ENCODE peak calls at places on chromosomes 11 and 22, in four cellular contexts. One of them, this sample, is unnamed.

GRCh38 chr11:62646825-62647608 is 604 bp upstream of the GANAB start:
- DNase-seq in activated T-cell treated with anti-CD3 and anti-CD28 coated beads for 48 hours: no peak
- DNase-seq in lower lobe of right lung: no peak
- DNase-seq in GM03348: no peak
- DNase-seq in this sample: no peak

GRCh38 chr11:7605544-7605943 is 67.8 kb downstream of the CYB5R2 start:
- DNase-seq in activated T-cell treated with anti-CD3 and anti-CD28 coated beads for 48 hours: no peak
- DNase-seq in lower lobe of right lung: no peak
- DNase-seq in GM03348: peak; percentile 21
- DNase-seq in this sample: no peak

GRCh38 chr11:67269401-67270255 is 3.4 kb downstream of the GRK2 start:
- DNase-seq in activated T-cell treated with anti-CD3 and anti-CD28 coated beads for 48 hours: no peak
- DNase-seq in lower lobe of right lung: peak; percentile 49
- DNase-seq in GM03348: no peak
- DNase-seq in this sample: no peak

GRCh38 chr22:23259916-23260644 is 79.8 kb downstream of the BCR start:
- DNase-seq in activated T-cell treated with anti-CD3 and anti-CD28 coated beads for 48 hours: no peak
- DNase-seq in lower lobe of right lung: no peak
- DNase-seq in GM03348: no peak
- DNase-seq in this sample: no peak

GRCh38 chr22:32858121-32858703 is 56.7 kb downstream of the TIMP3 start:
- DNase-seq in activated T-cell treated with anti-CD3 and anti-CD28 coated beads for 48 hours: no peak
- DNase-seq in lower lobe of right lung: no peak
- DNase-seq in GM03348: no peak
- DNase-seq in this sample: no peak

GRCh38 chr11:1504164-1504563 is 17.6 kb upstream of the MOB2 start:
- DNase-seq in activated T-cell treated with anti-CD3 and anti-CD28 coated beads for 48 hours: no peak
- DNase-seq in lower lobe of right lung: peak; percentile 10
- DNase-seq in GM03348: no peak
- DNase-seq in this sample: no peak

GRCh38 chr11:113587318-113587739 is 112.1 kb upstream of the DRD2 start:
- DNase-seq in activated T-cell treated with anti-CD3 and anti-CD28 coated beads for 48 hours: peak; percentile 32
- DNase-seq in lower lobe of right lung: no peak
- DNase-seq in GM03348: peak; percentile 22
- DNase-seq in this sample: no peak

GRCh38 chr22:36864454-36865215 is 3.8 kb downstream of the NCF4 start:
- DNase-seq in activated T-cell treated with anti-CD3 and anti-CD28 coated beads for 48 hours: no peak
- DNase-seq in lower lobe of right lung: no peak
- DNase-seq in GM03348: no peak
- DNase-seq in this sample: no peak

GRCh38 chr11:15532432-15532831 is 417.7 kb downstream of the INSC start:
- DNase-seq in activated T-cell treated with anti-CD3 and anti-CD28 coated beads for 48 hours: no peak
- DNase-seq in lower lobe of right lung: no peak
- DNase-seq in GM03348: no peak
- DNase-seq in this sample: no peak

GRCh38 chr11:118343981-118344521 is at the start of gene CD3G:
- DNase-seq in activated T-cell treated with anti-CD3 and anti-CD28 coated beads for 48 hours: peak; percentile 62
- DNase-seq in lower lobe of right lung: no peak
- DNase-seq in GM03348: no peak
- DNase-seq in this sample: no peak

GRCh38 chr11:69931994-69932910 is 113.0 kb upstream of the FGF3 start:
- DNase-seq in activated T-cell treated with anti-CD3 and anti-CD28 coated beads for 48 hours: no peak
- DNase-seq in lower lobe of right lung: peak; percentile 19
- DNase-seq in GM03348: no peak
- DNase-seq in this sample: no peak

GRCh38 chr11:117999354-117999993 is 13.3 kb downstream of the IL10RA start:
- DNase-seq in activated T-cell treated with anti-CD3 and anti-CD28 coated beads for 48 hours: no peak
- DNase-seq in lower lobe of right lung: no peak
- DNase-seq in GM03348: no peak
- DNase-seq in this sample: no peak

GRCh38 chr11:46239801-46240061 is 37.7 kb upstream of the CREB3L1 start:
- DNase-seq in activated T-cell treated with anti-CD3 and anti-CD28 coated beads for 48 hours: no peak
- DNase-seq in lower lobe of right lung: no peak
- DNase-seq in GM03348: no peak
- DNase-seq in this sample: no peak

GRCh38 chr22:35203583-35203982 is 53.7 kb upstream of the HMGXB4 start:
- DNase-seq in activated T-cell treated with anti-CD3 and anti-CD28 coated beads for 48 hours: no peak
- DNase-seq in lower lobe of right lung: no peak
- DNase-seq in GM03348: no peak
- DNase-seq in this sample: no peak

GRCh38 chr11:95095858-95096587 is 6.4 kb downstream of the ENDOD1 start:
- DNase-seq in activated T-cell treated with anti-CD3 and anti-CD28 coated beads for 48 hours: no peak
- DNase-seq in lower lobe of right lung: no peak
- DNase-seq in GM03348: peak; percentile 61
- DNase-seq in this sample: no peak

GRCh38 chr22:22210375-22210774 is 34.2 kb upstream of the VPREB1 start:
- DNase-seq in activated T-cell treated with anti-CD3 and anti-CD28 coated beads for 48 hours: peak; percentile 62
- DNase-seq in lower lobe of right lung: no peak
- DNase-seq in GM03348: peak; percentile 26
- DNase-seq in this sample: no peak

GRCh38 chr22:45064313-45065268 is 54.8 kb upstream of the PHF21B start:
- DNase-seq in activated T-cell treated with anti-CD3 and anti-CD28 coated beads for 48 hours: peak; percentile 62
- DNase-seq in lower lobe of right lung: no peak
- DNase-seq in GM03348: peak; percentile 71
- DNase-seq in this sample: peak; percentile 35

GRCh38 chr22:49052023-49052538 is 775.6 kb downstream of the BRD1 start:
- DNase-seq in activated T-cell treated with anti-CD3 and anti-CD28 coated beads for 48 hours: peak; percentile 18
- DNase-seq in lower lobe of right lung: no peak
- DNase-seq in GM03348: no peak
- DNase-seq in this sample: no peak

GRCh38 chr11:76801205-76801604 is 18.0 kb downstream of the TSKU start:
- DNase-seq in activated T-cell treated with anti-CD3 and anti-CD28 coated beads for 48 hours: no peak
- DNase-seq in lower lobe of right lung: no peak
- DNase-seq in GM03348: peak; percentile 1
- DNase-seq in this sample: no peak

GRCh38 chr11:67663515-67664212 is 10.8 kb downstream of the ALDH3B2 start:
- DNase-seq in activated T-cell treated with anti-CD3 and anti-CD28 coated beads for 48 hours: no peak
- DNase-seq in lower lobe of right lung: no peak
- DNase-seq in GM03348: peak; percentile 3
- DNase-seq in this sample: no peak

GRCh38 chr11:287821-288327 is 1.1 kb upstream of the PGGHG start:
- DNase-seq in activated T-cell treated with anti-CD3 and anti-CD28 coated beads for 48 hours: no peak
- DNase-seq in lower lobe of right lung: peak; percentile 66
- DNase-seq in GM03348: no peak
- DNase-seq in this sample: peak; percentile 39

GRCh38 chr11:100682247-100682969 is 4.7 kb upstream of the ARHGAP42 start:
- DNase-seq in activated T-cell treated with anti-CD3 and anti-CD28 coated beads for 48 hours: no peak
- DNase-seq in lower lobe of right lung: no peak
- DNase-seq in GM03348: peak; percentile 56
- DNase-seq in this sample: no peak

GRCh38 chr11:94218372-94218771 is 86.0 kb upstream of the IZUMO1R start:
- DNase-seq in activated T-cell treated with anti-CD3 and anti-CD28 coated beads for 48 hours: no peak
- DNase-seq in lower lobe of right lung: no peak
- DNase-seq in GM03348: no peak
- DNase-seq in this sample: no peak

GRCh38 chr11:75667831-75668507 is 869 bp downstream of the MAP6 start:
- DNase-seq in activated T-cell treated with anti-CD3 and anti-CD28 coated beads for 48 hours: no peak
- DNase-seq in lower lobe of right lung: peak; percentile 64
- DNase-seq in GM03348: peak; percentile 81
- DNase-seq in this sample: peak; percentile 65

GRCh38 chr11:94895451-94895850 is 77.9 kb downstream of the CWC15 start:
- DNase-seq in activated T-cell treated with anti-CD3 and anti-CD28 coated beads for 48 hours: no peak
- DNase-seq in lower lobe of right lung: no peak
- DNase-seq in GM03348: no peak
- DNase-seq in this sample: no peak

GRCh38 chr11:114174712-114175495 is 115.4 kb downstream of the ZBTB16 start:
- DNase-seq in activated T-cell treated with anti-CD3 and anti-CD28 coated beads for 48 hours: no peak
- DNase-seq in lower lobe of right lung: no peak
- DNase-seq in GM03348: no peak
- DNase-seq in this sample: no peak

GRCh38 chr11:6285019-6285418 is 25.4 kb downstream of the CCKBR start:
- DNase-seq in activated T-cell treated with anti-CD3 and anti-CD28 coated beads for 48 hours: no peak
- DNase-seq in lower lobe of right lung: no peak
- DNase-seq in GM03348: no peak
- DNase-seq in this sample: no peak

GRCh38 chr11:32079511-32079910 is 11.4 kb upstream of the RCN1 start:
- DNase-seq in activated T-cell treated with anti-CD3 and anti-CD28 coated beads for 48 hours: no peak
- DNase-seq in lower lobe of right lung: no peak
- DNase-seq in GM03348: no peak
- DNase-seq in this sample: no peak

GRCh38 chr11:82733444-82734119 is at the start of gene FAM181B:
- DNase-seq in activated T-cell treated with anti-CD3 and anti-CD28 coated beads for 48 hours: peak; percentile 22
- DNase-seq in lower lobe of right lung: no peak
- DNase-seq in GM03348: peak; percentile 35
- DNase-seq in this sample: peak; percentile 37

GRCh38 chr22:21923163-21923561 is 29.5 kb downstream of the PPM1F start:
- DNase-seq in activated T-cell treated with anti-CD3 and anti-CD28 coated beads for 48 hours: no peak
- DNase-seq in lower lobe of right lung: no peak
- DNase-seq in GM03348: no peak
- DNase-seq in this sample: no peak

GRCh38 chr22:33047744-33048143 is 10.4 kb downstream of the SYN3 start:
- DNase-seq in activated T-cell treated with anti-CD3 and anti-CD28 coated beads for 48 hours: no peak
- DNase-seq in lower lobe of right lung: no peak
- DNase-seq in GM03348: no peak
- DNase-seq in this sample: no peak

GRCh38 chr11:115916596-115916995 is 412.4 kb upstream of the CADM1 start:
- DNase-seq in activated T-cell treated with anti-CD3 and anti-CD28 coated beads for 48 hours: no peak
- DNase-seq in lower lobe of right lung: no peak
- DNase-seq in GM03348: no peak
- DNase-seq in this sample: no peak

GRCh38 chr11:48017105-48017874 is 36.9 kb downstream of the PTPRJ start:
- DNase-seq in activated T-cell treated with anti-CD3 and anti-CD28 coated beads for 48 hours: no peak
- DNase-seq in lower lobe of right lung: no peak
- DNase-seq in GM03348: no peak
- DNase-seq in this sample: no peak

GRCh38 chr22:45891021-45891421 is 85.9 kb downstream of the WNT7B start:
- DNase-seq in activated T-cell treated with anti-CD3 and anti-CD28 coated beads for 48 hours: no peak
- DNase-seq in lower lobe of right lung: peak; percentile 41
- DNase-seq in GM03348: no peak
- DNase-seq in this sample: no peak